ENCODE peak calls at places on chromosome 9, in seven cellular contexts. One of them, this sample, is unnamed.

GRCh38 chr9:106107716-106108115 is 413.4 kb downstream of the TMEM38B start:
- DNase-seq in hepatocyte: no peak
- DNase-seq in brain microvascular endothelial cell: no peak
- DNase-seq in fibroblast of mammary gland: no peak
- DNase-seq in mucosa of descending colon: no peak
- DNase-seq in PC-9: no peak
- DNase-seq in cardiac muscle cell: no peak
- DNase-seq in this sample: no peak

GRCh38 chr9:88657893-88658292 is 122.9 kb downstream of the NXNL2 start:
- DNase-seq in hepatocyte: no peak
- DNase-seq in brain microvascular endothelial cell: peak; percentile 77
- DNase-seq in fibroblast of mammary gland: no peak
- DNase-seq in mucosa of descending colon: no peak
- DNase-seq in PC-9: no peak
- DNase-seq in cardiac muscle cell: no peak
- DNase-seq in this sample: peak; percentile 83

GRCh38 chr9:134656334-134657034 is 14.9 kb downstream of the COL5A1 start:
- DNase-seq in hepatocyte: no peak
- DNase-seq in brain microvascular endothelial cell: no peak
- DNase-seq in fibroblast of mammary gland: peak; percentile 33
- DNase-seq in mucosa of descending colon: no peak
- DNase-seq in PC-9: no peak
- DNase-seq in cardiac muscle cell: no peak
- DNase-seq in this sample: no peak

GRCh38 chr9:105138306-105138801 is 106.1 kb upstream of the SLC44A1 start:
- DNase-seq in hepatocyte: peak; percentile 55
- DNase-seq in brain microvascular endothelial cell: peak; percentile 48
- DNase-seq in fibroblast of mammary gland: peak; percentile 55
- DNase-seq in mucosa of descending colon: no peak
- DNase-seq in PC-9: no peak
- DNase-seq in cardiac muscle cell: no peak
- DNase-seq in this sample: peak; percentile 87

GRCh38 chr9:28264368-28264767 is 691.1 kb upstream of the C9orf72 start:
- DNase-seq in hepatocyte: no peak
- DNase-seq in brain microvascular endothelial cell: peak; percentile 55
- DNase-seq in fibroblast of mammary gland: peak; percentile 57
- DNase-seq in mucosa of descending colon: no peak
- DNase-seq in PC-9: no peak
- DNase-seq in cardiac muscle cell: no peak
- DNase-seq in this sample: peak; percentile 21

GRCh38 chr9:114027159-114027895 is 50.8 kb downstream of the AMBP start:
- DNase-seq in hepatocyte: no peak
- DNase-seq in brain microvascular endothelial cell: no peak
- DNase-seq in fibroblast of mammary gland: no peak
- DNase-seq in mucosa of descending colon: no peak
- DNase-seq in PC-9: no peak
- DNase-seq in cardiac muscle cell: no peak
- DNase-seq in this sample: no peak

GRCh38 chr9:108894225-108894997 is 32.3 kb downstream of the ACTL7A start:
- DNase-seq in hepatocyte: no peak
- DNase-seq in brain microvascular endothelial cell: no peak
- DNase-seq in fibroblast of mammary gland: no peak
- DNase-seq in mucosa of descending colon: no peak
- DNase-seq in PC-9: no peak
- DNase-seq in cardiac muscle cell: no peak
- DNase-seq in this sample: no peak

GRCh38 chr9:21085010-21085409 is 7.3 kb upstream of the IFNB1 start:
- DNase-seq in hepatocyte: no peak
- DNase-seq in brain microvascular endothelial cell: no peak
- DNase-seq in fibroblast of mammary gland: no peak
- DNase-seq in mucosa of descending colon: no peak
- DNase-seq in PC-9: no peak
- DNase-seq in cardiac muscle cell: no peak
- DNase-seq in this sample: no peak

GRCh38 chr9:75979362-75979761 is 88.9 kb downstream of the PCSK5 start:
- DNase-seq in hepatocyte: no peak
- DNase-seq in brain microvascular endothelial cell: peak; percentile 12
- DNase-seq in fibroblast of mammary gland: peak; percentile 16
- DNase-seq in mucosa of descending colon: no peak
- DNase-seq in PC-9: no peak
- DNase-seq in cardiac muscle cell: peak; percentile 11
- DNase-seq in this sample: peak; percentile 12

GRCh38 chr9:13529321-13530104 is 250.0 kb upstream of the MPDZ start:
- DNase-seq in hepatocyte: peak; percentile 8
- DNase-seq in brain microvascular endothelial cell: no peak
- DNase-seq in fibroblast of mammary gland: no peak
- DNase-seq in mucosa of descending colon: no peak
- DNase-seq in PC-9: no peak
- DNase-seq in cardiac muscle cell: no peak
- DNase-seq in this sample: no peak

GRCh38 chr9:26597542-26597941 is 295.1 kb downstream of the CAAP1 start:
- DNase-seq in hepatocyte: no peak
- DNase-seq in brain microvascular endothelial cell: no peak
- DNase-seq in fibroblast of mammary gland: no peak
- DNase-seq in mucosa of descending colon: no peak
- DNase-seq in PC-9: no peak
- DNase-seq in cardiac muscle cell: no peak
- DNase-seq in this sample: no peak

GRCh38 chr9:124481115-124481514 is 26.1 kb downstream of the NR5A1 start:
- DNase-seq in hepatocyte: no peak
- DNase-seq in brain microvascular endothelial cell: no peak
- DNase-seq in fibroblast of mammary gland: no peak
- DNase-seq in mucosa of descending colon: no peak
- DNase-seq in PC-9: no peak
- DNase-seq in cardiac muscle cell: no peak
- DNase-seq in this sample: no peak

GRCh38 chr9:136975624-136976023 is 1.7 kb upstream of the PTGDS start:
- DNase-seq in hepatocyte: no peak
- DNase-seq in brain microvascular endothelial cell: no peak
- DNase-seq in fibroblast of mammary gland: no peak
- DNase-seq in mucosa of descending colon: no peak
- DNase-seq in PC-9: no peak
- DNase-seq in cardiac muscle cell: no peak
- DNase-seq in this sample: no peak

GRCh38 chr9:78131969-78132687 is 100.5 kb upstream of the GNAQ start:
- DNase-seq in hepatocyte: no peak
- DNase-seq in brain microvascular endothelial cell: peak; percentile 51
- DNase-seq in fibroblast of mammary gland: peak; percentile 22
- DNase-seq in mucosa of descending colon: no peak
- DNase-seq in PC-9: no peak
- DNase-seq in cardiac muscle cell: no peak
- DNase-seq in this sample: no peak

GRCh38 chr9:14633148-14633547 is 60.1 kb downstream of the ZDHHC21 start:
- DNase-seq in hepatocyte: no peak
- DNase-seq in brain microvascular endothelial cell: no peak
- DNase-seq in fibroblast of mammary gland: no peak
- DNase-seq in mucosa of descending colon: no peak
- DNase-seq in PC-9: no peak
- DNase-seq in cardiac muscle cell: no peak
- DNase-seq in this sample: no peak

GRCh38 chr9:115042781-115043509 is 75.0 kb downstream of the TNC start:
- DNase-seq in hepatocyte: no peak
- DNase-seq in brain microvascular endothelial cell: no peak
- DNase-seq in fibroblast of mammary gland: no peak
- DNase-seq in mucosa of descending colon: no peak
- DNase-seq in PC-9: no peak
- DNase-seq in cardiac muscle cell: no peak
- DNase-seq in this sample: peak; percentile 10

GRCh38 chr9:107312651-107313050 is 29.6 kb downstream of the RAD23B start:
- DNase-seq in hepatocyte: no peak
- DNase-seq in brain microvascular endothelial cell: peak; percentile 14
- DNase-seq in fibroblast of mammary gland: peak; percentile 23
- DNase-seq in mucosa of descending colon: no peak
- DNase-seq in PC-9: no peak
- DNase-seq in cardiac muscle cell: peak; percentile 24
- DNase-seq in this sample: peak; percentile 87

DNA sequence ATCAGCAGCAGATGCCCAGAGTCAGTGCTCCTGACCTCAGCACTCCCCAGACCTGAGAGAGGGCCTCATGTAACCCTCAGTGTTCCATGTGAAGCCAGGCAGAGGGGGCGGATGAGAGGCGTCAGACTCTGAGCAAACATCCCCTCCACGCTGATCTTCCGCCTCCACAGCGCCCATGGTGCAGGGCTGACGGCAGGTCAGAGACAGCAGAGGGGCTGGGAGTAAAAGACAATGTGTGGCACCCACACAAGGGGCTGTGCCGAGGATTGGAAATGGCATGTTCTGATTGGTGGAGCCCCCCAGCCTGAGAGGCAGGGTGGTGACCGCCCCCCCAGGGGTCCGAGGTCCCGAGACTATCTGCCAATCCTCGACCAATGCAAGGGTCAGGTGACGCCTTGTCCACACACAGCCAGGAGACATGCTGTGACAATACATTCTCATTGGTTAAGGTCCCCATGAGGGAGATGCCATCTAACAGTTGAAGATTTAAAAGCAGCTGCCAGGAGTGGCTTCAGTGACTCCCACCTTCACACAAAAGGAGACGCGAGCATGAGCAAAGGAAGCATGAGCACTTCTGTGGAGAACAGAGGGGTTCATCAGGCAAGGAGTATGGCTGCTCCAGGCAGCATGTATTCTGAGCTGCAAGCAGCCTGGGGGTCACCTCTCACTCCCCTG is 19.3 kb upstream of the SLC25A51 start:
- DNase-seq in hepatocyte: no peak
- DNase-seq in brain microvascular endothelial cell: no peak
- DNase-seq in fibroblast of mammary gland: no peak
- DNase-seq in mucosa of descending colon: no peak
- DNase-seq in PC-9: no peak
- DNase-seq in cardiac muscle cell: no peak
- DNase-seq in this sample: no peak
- H3K4me3 ChIP-seq in hepatocyte: no peak overlapping the region
- H3K4me3 ChIP-seq in brain microvascular endothelial cell: no peak overlapping the region
- H3K4me3 ChIP-seq in fibroblast of mammary gland: no peak overlapping the region
- H3K4me3 ChIP-seq in mucosa of descending colon: no peak overlapping the region
- H3K4me3 ChIP-seq in PC-9: no peak overlapping the region
- H3K4me3 ChIP-seq in cardiac muscle cell: no peak overlapping the region
- H3K4me3 ChIP-seq in this sample: no peak overlapping the region

GRCh38 chr9:116491659-116492058 is 195.4 kb upstream of the TRIM32 start:
- DNase-seq in hepatocyte: no peak
- DNase-seq in brain microvascular endothelial cell: no peak
- DNase-seq in fibroblast of mammary gland: no peak
- DNase-seq in mucosa of descending colon: no peak
- DNase-seq in PC-9: no peak
- DNase-seq in cardiac muscle cell: no peak
- DNase-seq in this sample: no peak

GRCh38 chr9:116490321-116490720 is 196.8 kb upstream of the TRIM32 start:
- DNase-seq in hepatocyte: no peak
- DNase-seq in brain microvascular endothelial cell: no peak
- DNase-seq in fibroblast of mammary gland: peak; percentile 60
- DNase-seq in mucosa of descending colon: no peak
- DNase-seq in PC-9: no peak
- DNase-seq in cardiac muscle cell: no peak
- DNase-seq in this sample: no peak

GRCh38 chr9:116493183-116493582 is 193.9 kb upstream of the TRIM32 start:
- DNase-seq in hepatocyte: no peak
- DNase-seq in brain microvascular endothelial cell: no peak
- DNase-seq in fibroblast of mammary gland: no peak
- DNase-seq in mucosa of descending colon: no peak
- DNase-seq in PC-9: no peak
- DNase-seq in cardiac muscle cell: no peak
- DNase-seq in this sample: no peak

GRCh38 chr9:116488373-116488772 is 198.7 kb upstream of the TRIM32 start:
- DNase-seq in hepatocyte: no peak
- DNase-seq in brain microvascular endothelial cell: no peak
- DNase-seq in fibroblast of mammary gland: no peak
- DNase-seq in mucosa of descending colon: no peak
- DNase-seq in PC-9: no peak
- DNase-seq in cardiac muscle cell: no peak
- DNase-seq in this sample: no peak

GRCh38 chr9:116491219-116491618 is 195.9 kb upstream of the TRIM32 start:
- DNase-seq in hepatocyte: no peak
- DNase-seq in brain microvascular endothelial cell: no peak
- DNase-seq in fibroblast of mammary gland: no peak
- DNase-seq in mucosa of descending colon: no peak
- DNase-seq in PC-9: no peak
- DNase-seq in cardiac muscle cell: no peak
- DNase-seq in this sample: peak; percentile 22
- TF ChIP-seq CTCF in hepatocyte: peak; percentile 43
- TF ChIP-seq CTCF in brain microvascular endothelial cell: no peak
- TF ChIP-seq CTCF in fibroblast of mammary gland: no peak
- TF ChIP-seq CTCF in mucosa of descending colon: no peak
- TF ChIP-seq CTCF in PC-9: no peak
- TF ChIP-seq CTCF in cardiac muscle cell: peak; percentile 16
- TF ChIP-seq CTCF in this sample: no peak

DNA sequence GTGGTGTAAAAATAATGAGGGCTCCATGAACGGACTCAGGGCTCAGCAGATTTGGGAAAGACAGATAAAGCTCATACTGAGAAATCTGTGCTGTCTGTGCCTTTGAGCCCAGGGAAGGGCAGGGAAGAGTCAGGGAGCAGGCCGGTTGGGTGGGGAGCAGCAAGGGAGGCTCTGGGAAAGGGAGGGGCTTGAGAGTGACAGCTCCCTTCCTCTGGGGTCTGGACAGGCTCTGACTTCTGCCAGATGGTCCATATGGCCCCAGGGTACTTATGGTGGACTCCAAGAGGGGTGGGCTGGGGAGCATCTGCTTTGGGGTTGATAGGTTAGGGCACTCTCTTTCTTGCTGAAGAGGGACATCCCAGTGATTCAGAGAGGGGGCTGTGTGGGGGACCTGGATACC is 2.1 kb downstream of the NPR2 start:
- DNase-seq in hepatocyte: no peak
- DNase-seq in brain microvascular endothelial cell: no peak
- DNase-seq in fibroblast of mammary gland: no peak
- DNase-seq in mucosa of descending colon: no peak
- DNase-seq in PC-9: no peak
- DNase-seq in cardiac muscle cell: no peak
- DNase-seq in this sample: no peak
- H3K4me3 ChIP-seq in hepatocyte: no peak overlapping the region
- H3K4me3 ChIP-seq in brain microvascular endothelial cell: no peak overlapping the region
- H3K4me3 ChIP-seq in fibroblast of mammary gland: peak overlapping the region; percentile 57
- H3K4me3 ChIP-seq in mucosa of descending colon: no peak overlapping the region
- H3K4me3 ChIP-seq in PC-9: no peak overlapping the region
- H3K4me3 ChIP-seq in cardiac muscle cell: no peak overlapping the region
- H3K4me3 ChIP-seq in this sample: peak overlapping the region; percentile 60

DNA sequence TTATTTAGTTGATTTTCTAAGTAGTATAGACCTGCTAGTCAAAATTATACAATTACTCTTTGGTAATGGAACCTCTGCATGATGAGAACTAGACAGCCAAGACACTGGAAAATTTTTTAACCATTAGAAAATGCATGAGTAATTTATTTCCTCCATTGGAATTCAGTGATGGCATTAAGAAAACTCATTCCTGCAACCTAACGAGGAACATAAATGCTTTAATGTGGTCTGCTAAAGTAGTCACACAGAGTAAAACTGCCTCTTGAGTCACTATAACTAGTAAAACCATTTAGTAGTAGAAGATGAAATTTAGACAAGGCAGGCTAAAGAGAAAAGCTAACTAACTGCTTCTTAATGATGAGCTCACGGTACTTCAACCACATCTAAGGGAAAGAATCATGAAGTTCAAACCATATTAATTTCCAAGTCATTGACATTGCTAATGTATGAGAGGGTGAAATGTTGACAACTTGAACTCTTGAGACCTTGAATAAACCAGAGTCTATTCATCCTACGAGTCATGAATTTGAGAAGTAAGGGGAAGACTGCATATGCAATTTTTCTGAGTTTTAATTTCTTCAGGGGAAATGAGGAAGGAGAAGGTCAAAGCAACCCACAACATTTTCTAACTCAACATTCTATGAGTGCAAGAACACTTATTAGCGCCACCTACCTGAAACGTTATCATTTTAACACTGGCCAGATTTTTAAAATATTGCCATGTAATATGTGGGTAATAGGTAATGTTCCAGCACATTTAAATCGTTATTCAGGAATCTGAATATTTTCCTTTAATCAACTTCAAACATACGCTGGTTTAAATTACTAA is 74.4 kb downstream of the GLIS3 start:
- DNase-seq in hepatocyte: no peak
- DNase-seq in brain microvascular endothelial cell: peak; percentile 62
- DNase-seq in fibroblast of mammary gland: peak; percentile 92
- DNase-seq in mucosa of descending colon: no peak
- DNase-seq in PC-9: no peak
- DNase-seq in cardiac muscle cell: no peak
- DNase-seq in this sample: peak; percentile 69
- TF ChIP-seq CTCF in hepatocyte: peak; percentile 15
- TF ChIP-seq CTCF in brain microvascular endothelial cell: no peak
- TF ChIP-seq CTCF in fibroblast of mammary gland: peak; percentile 33
- TF ChIP-seq CTCF in mucosa of descending colon: no peak
- TF ChIP-seq CTCF in PC-9: no peak
- TF ChIP-seq CTCF in cardiac muscle cell: no peak
- TF ChIP-seq CTCF in this sample: peak; percentile 7